ENCODE peak calls at places on chromosomes 13 and 19, in ten cellular contexts. X is OCI-LY7, I is fibroblast of lung, D is retinal pigment epithelial cell, T is AG09309, E is AG10803, R is heart left ventricle, Y is pancreas, A is tibial artery, Q is PC-3. G is an unnamed sample.

GRCh38 chr19:49436381-49437017 is 4.8 kb downstream of the SLC17A7 start:
- DNase-seq in X (peak; percentile 86), I (no peak), D (no peak), T (no peak), E (no peak), R (no peak), Y (peak; percentile 55), A (no peak), Q (no peak), G (no peak)

GRCh38 chr19:47681388-47681787 is 31.8 kb upstream of the EHD2 start:
- DNase-seq in X (no peak), I (no peak), D (no peak), T (no peak), E (no peak), R (no peak), Y (no peak), A (no peak), Q (no peak), G (no peak)

GRCh38 chr13:29111446-29111845 is 291.3 kb downstream of the MTUS2 start:
- DNase-seq in X (no peak), I (peak; percentile 1), D (no peak), T (no peak), E (peak; percentile 13), R (no peak), Y (no peak), A (no peak), Q (no peak), G (no peak)

GRCh38 chr19:18672606-18673337 is 10.7 kb upstream of the CRTC1 start:
- DNase-seq in X (peak; percentile 39), I (peak; percentile 86), D (no peak), T (no peak), E (peak; percentile 25), R (no peak), Y (peak; percentile 19), A (peak; percentile 94), Q (no peak), G (no peak)

GRCh38 chr19:50349277-50350057 is 16.0 kb downstream of the NAPSA start:
- DNase-seq in X (peak; percentile 85), I (no peak), D (no peak), T (no peak), E (no peak), R (no peak), Y (no peak), A (no peak), Q (no peak), G (no peak)

GRCh38 chr13:75679459-75679858 is 43.3 kb downstream of the LMO7 start:
- DNase-seq in X (no peak), I (no peak), D (no peak), T (no peak), E (no peak), R (no peak), Y (no peak), A (no peak), Q (no peak), G (no peak)

GRCh38 chr19:17235618-17236413 is 9.8 kb downstream of the OCEL1 start:
- DNase-seq in X (peak; percentile 82), I (peak; percentile 72), D (no peak), T (peak; percentile 31), E (peak; percentile 64), R (peak; percentile 84), Y (peak; percentile 68), A (peak; percentile 83), Q (no peak), G (peak; percentile 84)

GRCh38 chr13:28540612-28541011 is 45.7 kb upstream of the FLT1 start:
- DNase-seq in X (no peak), I (no peak), D (no peak), T (no peak), E (no peak), R (no peak), Y (no peak), A (no peak), Q (peak; percentile 8), G (no peak)

GRCh38 chr19:1154731-1155351 is 19.2 kb downstream of the SBNO2 start:
- DNase-seq in X (no peak), I (peak; percentile 90), D (peak; percentile 58), T (peak; percentile 81), E (peak; percentile 92), R (peak; percentile 90), Y (peak; percentile 66), A (peak; percentile 95), Q (no peak), G (peak; percentile 76)

GRCh38 chr13:28630864-28631263 is 28.1 kb upstream of the POMP start:
- DNase-seq in X (no peak), I (no peak), D (no peak), T (no peak), E (peak; percentile 43), R (no peak), Y (no peak), A (no peak), Q (no peak), G (no peak)

GRCh38 chr13:24632382-24633121 is 47.7 kb upstream of the ATP12A start:
- DNase-seq in X (no peak), I (no peak), D (no peak), T (no peak), E (peak; percentile 24), R (no peak), Y (no peak), A (no peak), Q (peak; percentile 19), G (no peak)

GRCh38 chr13:100131863-100132574 is 43.1 kb downstream of the PCCA start:
- DNase-seq in X (no peak), I (peak; percentile 62), D (peak; percentile 61), T (peak; percentile 27), E (peak; percentile 88), R (no peak), Y (no peak), A (no peak), Q (peak; percentile 88), G (no peak)

GRCh38 chr13:32650705-32651311 is 64.6 kb downstream of the PDS5B start:
- DNase-seq in X (peak; percentile 75), I (peak; percentile 83), D (peak; percentile 37), T (peak; percentile 25), E (peak; percentile 63), R (peak; percentile 41), Y (no peak), A (no peak), Q (peak; percentile 75), G (peak; percentile 76)

GRCh38 chr13:47588676-47589075 is 412.4 kb downstream of the SUCLA2 start:
- DNase-seq in X (no peak), I (no peak), D (no peak), T (no peak), E (no peak), R (no peak), Y (no peak), A (no peak), Q (no peak), G (no peak)
- TF ChIP-seq CTCF in X (peak; percentile 60), I (no peak), D (no peak), T (peak; percentile 12), E (no peak), R (no peak), Y (no peak), A (no peak), Q (peak; percentile 44), G (no peak)

GRCh38 chr19:13840751-13841338 is 36.1 kb upstream of the NANOS3 start:
- DNase-seq in X (no peak), I (no peak), D (no peak), T (no peak), E (no peak), R (no peak), Y (no peak), A (no peak), Q (no peak), G (no peak)
- H3K4me3 ChIP-seq in X (no peak overlapping the region), I (peak overlapping the region; percentile 76), D (peak overlapping the region; percentile 86), T (peak overlapping the region; percentile 92), E (peak overlapping the region; percentile 99), R (peak overlapping the region; percentile 99), Y (peak overlapping the region; percentile 92), A (peak overlapping the region; percentile 97), Q (peak overlapping the region; percentile 82), G (peak overlapping the region; percentile 92)

GRCh38 chr19:41363753-41364545 is at the start of gene B9D2:
- DNase-seq in X (peak; percentile 99), I (peak; percentile 99), D (peak; percentile 90), T (peak; percentile 94), E (peak; percentile 97), R (peak; percentile 98), Y (peak; percentile 97), A (peak; percentile 99), Q (peak; percentile 95), G (peak; percentile 99)
- TF ChIP-seq CTCF in X (no peak), I (no peak), D (no peak), T (no peak), E (no peak), R (no peak), Y (no peak), A (no peak), Q (no peak), G (no peak)

GRCh38 chr19:30036154-30037129 is 94.4 kb downstream of the URI1 start:
- DNase-seq in X (no peak), I (no peak), D (no peak), T (no peak), E (peak; percentile 36), R (no peak), Y (no peak), A (no peak), Q (no peak), G (no peak)

GRCh38 chr19:30034321-30034720 is 92.3 kb downstream of the URI1 start:
- DNase-seq in X (no peak), I (no peak), D (no peak), T (no peak), E (no peak), R (no peak), Y (no peak), A (no peak), Q (no peak), G (no peak)

GRCh38 chr19:30037835-30038234 is 95.8 kb downstream of the URI1 start:
- DNase-seq in X (no peak), I (no peak), D (no peak), T (no peak), E (no peak), R (no peak), Y (no peak), A (no peak), Q (no peak), G (no peak)
- H3K4me3 ChIP-seq in X (no peak overlapping the region), I (no peak overlapping the region), D (no peak overlapping the region), T (no peak overlapping the region), E (no peak overlapping the region), R (no peak overlapping the region), Y (no peak overlapping the region), A (no peak overlapping the region), Q (no peak overlapping the region), G (no peak overlapping the region)